ENCODE peak calls at places on chromosomes 11 and 22, in five cellular contexts. F is small intestine, O is ELR, J is nephron progenitor cell, C is T-cell. I is an unnamed sample.

GRCh38 chr11:27241316-27242122 is 121.5 kb downstream of the CCDC34 start:
- DNase-seq in C (no peak), J (no peak), O (peak; percentile 83), F (no peak), I (no peak)

GRCh38 chr11:6323291-6323905 is 3.1 kb upstream of the CAVIN3 start:
- DNase-seq in F (no peak), O (no peak), C (no peak), J (no peak), I (no peak)

GRCh38 chr11:109745996-109746625 is 324.1 kb downstream of the C11orf87 start:
- DNase-seq in J (no peak), C (no peak), O (no peak), F (no peak), I (no peak)

GRCh38 chr22:26579331-26579886 is 10.5 kb downstream of the TPST2 start:
- DNase-seq in C (peak; percentile 47), F (peak; percentile 26), O (no peak), J (no peak), I (no peak)

GRCh38 chr11:107931206-107931605 is 3.0 kb downstream of the RAB39A start:
- DNase-seq in C (no peak), J (no peak), F (no peak), O (no peak), I (no peak)

GRCh38 chr11:62122076-62122475 is 1.7 kb upstream of the INCENP start:
- DNase-seq in C (no peak), J (no peak), O (peak; percentile 32), F (no peak), I (no peak)

GRCh38 chr11:35798423-35798822 is 135.8 kb downstream of the TRIM44 start:
- DNase-seq in C (no peak), J (no peak), F (no peak), O (peak; percentile 64), I (no peak)

GRCh38 chr22:30004689-30005088 is 75.6 kb upstream of the HORMAD2 start:
- DNase-seq in O (no peak), F (no peak), J (no peak), C (no peak), I (no peak)

GRCh38 chr22:24037851-24038765 is 27.0 kb downstream of the CABIN1 start:
- DNase-seq in F (no peak), C (peak; percentile 44), J (no peak), O (no peak), I (peak; percentile 43)

GRCh38 chr11:90476442-90477007 is 253.7 kb upstream of the CHORDC1 start:
- DNase-seq in J (peak; percentile 16), C (no peak), F (peak; percentile 21), O (peak; percentile 19), I (peak; percentile 15)

GRCh38 chr11:40202569-40202968 is 1256.9 kb downstream of the LRRC4C start:
- DNase-seq in C (no peak), O (no peak), J (no peak), F (no peak), I (no peak)

GRCh38 chr11:12179019-12179418 is 68.6 kb downstream of the MICAL2 start:
- DNase-seq in O (no peak), C (no peak), J (no peak), F (peak; percentile 76), I (peak; percentile 85)

GRCh38 chr11:42524534-42525227 is 787.1 kb upstream of the API5 start:
- DNase-seq in O (peak; percentile 8), J (peak; percentile 73), F (peak; percentile 75), C (no peak), I (peak; percentile 41)

GRCh38 chr11:13745165-13745564 is 76.7 kb downstream of the FAR1 start:
- DNase-seq in J (no peak), O (peak; percentile 6), C (no peak), F (no peak), I (no peak)

GRCh38 chr22:32123657-32124056 is 35.4 kb downstream of the C22orf42 start:
- DNase-seq in O (no peak), J (peak; percentile 18), C (no peak), F (no peak), I (no peak)

GRCh38 chr11:108592591-108593213 is 866 bp downstream of the EXPH5 start:
- DNase-seq in F (peak; percentile 29), C (peak; percentile 13), O (peak; percentile 31), J (peak; percentile 62), I (peak; percentile 91)

GRCh38 chr11:34358258-34358665 is 452 bp upstream of the ABTB2 start:
- DNase-seq in F (peak; percentile 79), J (peak; percentile 63), O (peak; percentile 79), C (no peak), I (peak; percentile 90)

GRCh38 chr11:77525455-77526091 is 51.7 kb upstream of the PAK1 start:
- DNase-seq in C (no peak), O (no peak), J (no peak), F (no peak), I (no peak)

GRCh38 chr22:30159561-30160353 is 79.5 kb downstream of the HORMAD2 start:
- DNase-seq in J (no peak), F (peak; percentile 22), C (no peak), O (peak; percentile 57), I (no peak)

GRCh38 chr22:20579273-20580120 is 72.1 kb downstream of the MED15 start:
- DNase-seq in F (no peak), O (no peak), C (no peak), J (no peak), I (no peak)

GRCh38 chr22:28034760-28035401 is 115.8 kb upstream of the PITPNB start:
- DNase-seq in C (peak; percentile 17), O (peak; percentile 40), F (peak; percentile 54), J (no peak), I (peak; percentile 88)

GRCh38 chr11:58395581-58395980 is 11.1 kb downstream of the OR5B3 start:
- DNase-seq in F (no peak), C (no peak), J (no peak), O (peak; percentile 19), I (no peak)

GRCh38 chr22:25060522-25061071 is 108.1 kb downstream of the KIAA1671 start:
- DNase-seq in O (no peak), C (no peak), J (no peak), F (no peak), I (no peak)

GRCh38 chr11:117814766-117815261 is 9.7 kb downstream of the FXYD2 start:
- DNase-seq in J (peak; percentile 53), C (peak; percentile 86), O (no peak), F (peak; percentile 90), I (peak; percentile 70)

GRCh38 chr22:20061481-20061861 is 18.6 kb upstream of the DGCR8 start:
- DNase-seq in C (no peak), O (peak; percentile 43), F (no peak), J (no peak), I (no peak)

GRCh38 chr22:40484906-40485660 is 114.7 kb downstream of the SGSM3 start:
- DNase-seq in O (no peak), F (no peak), J (peak; percentile 15), C (no peak), I (no peak)

GRCh38 chr11:15737326-15737725 is 619.0 kb downstream of the SOX6 start:
- DNase-seq in C (no peak), J (no peak), O (peak; percentile 21), F (no peak), I (no peak)

I was measured in lower leg skin.